ENCODE peak calls at places on chromosome 11, in seven cellular contexts. N is upper lobe of left lung, K is Panc1, J is HCT116, P is HepG2, D is K562, C is GM12878. Y is an unnamed sample.
A peak's percentile ranks its signal among the peaks of the same experiment; 100 is the strongest.

GRCh38 chr11:19633276-19633675 is 79.4 kb upstream of the NAV2 start:
- ATAC-seq in C (no peak), N (peak; percentile 65), D (no peak), J (no peak), P (no peak), K (peak; percentile 21), Y (peak; percentile 93)

GRCh38 chr11:79196950-79197349 is 243.9 kb downstream of the TENM4 start:
- ATAC-seq in C (no peak), K (no peak), P (no peak), N (no peak), J (no peak), D (no peak), Y (no peak)

GRCh38 chr11:101862410-101863233 is 52.2 kb upstream of the CEP126 start:
- ATAC-seq in P (peak; percentile 88), N (peak; percentile 45), K (peak; percentile 75), C (peak; percentile 46), J (peak; percentile 77), D (no peak), Y (peak; percentile 29)

GRCh38 chr11:12158926-12159325 is 48.5 kb downstream of the MICAL2 start:
- ATAC-seq in C (no peak), N (no peak), P (no peak), K (no peak), J (no peak), D (no peak), Y (no peak)

GRCh38 chr11:112593440-112593839 is 332.8 kb upstream of the PLET1 start:
- ATAC-seq in K (no peak), C (peak; percentile 55), P (no peak), N (no peak), J (no peak), D (no peak), Y (no peak)

GRCh38 chr11:84865791-84866535 is 761.2 kb downstream of the DLG2 start:
- ATAC-seq in N (no peak), C (no peak), P (no peak), D (no peak), J (no peak), K (no peak), Y (no peak)

GRCh38 chr11:4048340-4048739 is 46.3 kb upstream of the RRM1 start:
- ATAC-seq in K (no peak), D (no peak), C (no peak), J (no peak), N (no peak), P (no peak), Y (no peak)

GRCh38 chr11:62614275-62614674 is 1.2 kb downstream of the ROM1 start:
- ATAC-seq in D (peak; percentile 44), N (no peak), P (peak; percentile 2), J (peak; percentile 43), C (no peak), K (no peak), Y (no peak)

GRCh38 chr11:85627332-85627997 is at the start of gene DLG2:
- ATAC-seq in D (peak; percentile 6), P (peak; percentile 45), C (peak; percentile 2), N (peak; percentile 55), J (peak; percentile 8), K (peak; percentile 5), Y (peak; percentile 6)

GRCh38 chr11:120170741-120171261 is 32.9 kb upstream of the TRIM29 start:
- ATAC-seq in D (no peak), N (no peak), C (no peak), J (no peak), P (no peak), K (no peak), Y (no peak)

DNA sequence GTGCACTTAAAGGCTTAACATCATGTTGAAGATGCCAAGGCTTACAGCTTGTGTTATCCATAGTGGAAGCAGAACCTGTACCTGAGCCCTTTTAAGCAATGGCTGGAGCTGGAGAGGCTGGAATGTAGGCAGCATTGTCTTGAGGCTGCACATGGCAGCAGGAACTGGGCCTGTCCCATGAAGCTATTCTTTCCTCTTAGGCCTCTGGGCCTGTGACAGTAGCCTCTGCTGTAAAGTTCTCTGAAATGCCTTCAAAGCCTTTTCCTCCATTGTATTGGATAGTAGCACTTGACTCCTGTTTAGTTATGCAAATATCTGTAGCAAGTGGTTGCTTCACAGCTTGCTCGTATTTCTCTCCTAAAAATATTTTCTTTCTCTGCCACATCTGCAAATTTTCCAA is 127.4 kb upstream of the ANO5 start:
- ATAC-seq in D (no peak), C (no peak), N (no peak), J (no peak), P (no peak), K (no peak), Y (no peak)
- H3K9me3 ChIP-seq in D (no peaks in the 10 kb centered on the region), C (no peaks in the 10 kb centered on the region), N (no peaks in the 10 kb centered on the region), J (peaks cover 10% of the 10 kb centered on the region), P (peaks cover 41% of the 10 kb centered on the region), K (no peaks in the 10 kb centered on the region), Y (no peaks in the 10 kb centered on the region)

DNA sequence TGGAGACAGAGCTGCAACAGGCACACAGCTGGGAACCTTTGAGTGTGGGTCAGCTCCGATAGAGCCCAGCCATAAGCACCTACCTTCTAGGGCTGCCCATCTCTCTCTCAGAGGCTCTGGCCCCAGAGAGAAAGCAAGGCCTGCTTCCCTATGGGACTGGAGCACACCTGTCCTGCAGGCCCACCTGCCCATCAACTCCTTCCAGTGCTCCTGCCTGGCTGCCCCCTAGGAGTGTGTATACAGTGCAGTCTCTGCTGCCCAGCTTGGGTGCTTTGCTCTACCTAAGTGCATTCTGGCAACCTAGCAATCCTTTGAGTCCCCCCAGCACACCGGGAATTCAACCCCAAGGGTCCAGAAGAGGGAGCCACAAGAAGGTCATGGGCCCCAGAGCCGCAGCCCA is 21.0 kb downstream of the OR8G5 start:
- ATAC-seq in D (no peak), P (no peak), N (peak; percentile 21), K (no peak), J (no peak), C (no peak), Y (no peak)
- H3K27ac ChIP-seq in D (no peak overlapping the region), P (no peak overlapping the region), N (no peak overlapping the region), K (no peak overlapping the region), J (no peak overlapping the region), C (no peak overlapping the region), Y (no peak overlapping the region)

GRCh38 chr11:76980196-76980595 is 54.0 kb upstream of the B3GNT6 start:
- ATAC-seq in N (no peak), C (no peak), P (no peak), K (no peak), D (no peak), J (no peak), Y (no peak)
- TF ChIP-seq POLR2AphosphoS5 in N (no peak), C (no peak), P (no peak), K (no peak), D (no peak), J (no peak), Y (no peak)

DNA sequence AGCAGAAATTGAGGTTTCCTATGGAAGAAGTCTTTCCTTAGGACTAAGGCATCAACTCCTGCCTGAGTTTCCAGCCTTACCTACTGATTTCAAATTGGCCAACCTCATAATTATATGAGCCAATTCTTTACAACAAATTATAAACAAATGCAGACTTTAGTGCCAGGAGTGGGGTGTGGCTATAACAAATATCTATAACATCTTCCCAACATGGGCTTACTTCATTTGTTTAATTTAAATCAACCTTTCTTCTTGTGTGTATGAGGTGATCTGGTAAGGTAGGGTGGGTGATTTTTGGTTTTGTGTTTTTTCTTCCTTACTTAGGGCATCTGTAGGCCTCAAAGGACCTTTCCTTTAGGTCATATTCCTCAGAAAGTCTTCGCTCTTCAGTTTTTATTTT is 354.9 kb downstream of the SHANK2 start:
- ATAC-seq in P (no peak), J (no peak), D (no peak), C (no peak), N (no peak), K (no peak), Y (no peak)
- H3K9me3 ChIP-seq in P (no peaks in the 10 kb centered on the region), J (peaks cover 9% of the 10 kb centered on the region), D (peaks cover 1% of the 10 kb centered on the region), C (peaks cover 1% of the 10 kb centered on the region), N (peaks cover 12% of the 10 kb centered on the region), K (peaks cover 5% of the 10 kb centered on the region), Y (no peaks in the 10 kb centered on the region)

GRCh38 chr11:6656581-6656915 is 939 bp upstream of the DCHS1 start:
- ATAC-seq in C (no peak), J (no peak), P (no peak), N (no peak), D (no peak), K (no peak), Y (no peak)
- H3K27ac ChIP-seq in C (no peak overlapping the region), J (no peak overlapping the region), P (no peak overlapping the region), N (peak overlapping the region; percentile 85), D (no peak overlapping the region), K (no peak overlapping the region), Y (no peak overlapping the region)

DNA sequence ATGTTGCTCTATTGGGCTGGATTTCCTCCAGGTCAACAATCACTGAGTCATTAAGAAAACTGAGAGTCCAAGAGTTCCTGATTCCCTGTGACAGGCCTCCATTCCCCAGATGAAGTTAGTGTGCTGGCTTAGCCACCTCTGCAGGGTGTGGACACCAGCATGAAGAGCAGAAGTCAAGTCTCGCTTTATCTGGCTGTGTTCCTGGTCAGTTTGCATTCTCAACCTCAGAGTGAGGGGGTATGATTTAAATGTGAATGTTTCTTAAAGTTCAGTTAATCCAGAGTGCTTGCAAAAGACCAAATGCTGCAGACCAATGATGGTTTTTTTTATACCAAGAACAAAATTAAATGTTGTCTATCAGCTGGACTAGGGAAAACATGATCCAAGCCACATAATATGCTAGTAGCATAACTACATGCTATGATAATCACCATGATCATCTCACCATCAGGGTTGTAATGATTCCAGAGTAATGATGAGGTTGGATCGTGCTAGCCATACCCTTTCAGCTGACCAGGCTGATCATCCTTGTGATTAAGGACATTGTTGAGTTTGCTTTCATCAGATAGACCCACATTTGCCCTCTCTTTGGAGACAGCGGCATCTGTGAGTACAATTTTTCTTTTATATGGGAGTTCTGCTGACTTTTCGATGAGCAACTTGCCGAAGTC is 145.8 kb upstream of the ARHGAP20 start:
- ATAC-seq in N (peak; percentile 80), D (no peak), P (no peak), K (no peak), C (no peak), J (no peak), Y (peak; percentile 32)
- TF ChIP-seq POLR2AphosphoS5 in N (no peak), D (no peak), P (no peak), K (no peak), C (no peak), J (no peak), Y (peak; percentile 78)

GRCh38 chr11:54985731-54986130 is 276.2 kb upstream of the TRIM48 start:
- ATAC-seq in J (no peak), C (no peak), D (no peak), N (no peak), P (no peak), K (no peak), Y (no peak)
- H3K9me3 ChIP-seq in J (peaks cover 17% of the 10 kb centered on the region), C (no peaks in the 10 kb centered on the region), D (peaks cover 2% of the 10 kb centered on the region), N (peaks cover 46% of the 10 kb centered on the region), P (peaks cover 68% of the 10 kb centered on the region), K (no peaks in the 10 kb centered on the region), Y (peaks cover 91% of the 10 kb centered on the region)

DNA sequence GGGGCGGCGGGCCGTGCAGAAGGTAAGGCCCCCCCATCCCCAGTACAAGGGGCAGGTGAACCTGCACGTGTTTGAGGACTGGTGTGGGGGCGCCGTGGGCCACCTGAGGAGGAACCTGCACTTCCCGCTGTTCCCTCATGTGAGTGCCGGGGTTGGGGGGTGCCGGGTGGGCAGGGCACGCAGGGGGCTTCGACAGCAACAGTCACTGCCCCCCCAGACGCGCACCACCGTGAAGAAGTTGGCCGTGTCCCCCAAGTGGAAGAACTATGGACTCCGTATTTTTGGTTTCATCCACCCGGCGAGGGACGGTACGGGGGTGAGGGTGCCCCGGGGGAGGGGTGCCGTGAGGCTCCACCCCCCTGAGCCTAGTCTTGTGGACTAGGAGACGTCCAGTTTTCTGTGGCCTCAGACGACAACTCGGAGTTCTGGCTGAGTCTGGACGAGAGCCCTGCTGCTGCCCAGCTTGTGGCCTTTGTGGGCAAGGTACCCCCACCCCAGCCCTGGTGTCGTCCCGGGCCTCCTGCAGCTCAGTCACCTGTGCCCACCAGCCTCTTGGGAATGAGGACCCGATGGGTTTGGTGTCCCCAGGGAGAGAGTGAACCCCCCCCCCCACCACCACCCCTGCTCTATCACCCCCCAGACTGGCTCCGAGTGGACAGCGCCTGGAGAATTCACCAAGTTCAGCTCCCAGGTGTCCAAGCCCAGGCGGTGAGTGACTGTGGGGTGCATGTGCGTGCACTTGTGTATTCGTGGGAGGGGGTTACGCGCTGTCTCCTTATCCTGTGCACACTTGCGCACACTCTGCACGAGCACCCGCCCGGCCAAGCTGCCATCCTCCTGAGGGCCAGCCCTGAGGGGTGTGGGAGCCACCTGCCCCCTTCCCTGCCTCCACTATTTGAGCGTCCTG is 3.8 kb downstream of the B4GALNT4 start:
- ATAC-seq in P (no peak), N (no peak), J (no peak), K (no peak), D (no peak), C (no peak), Y (no peak)
- H3K27ac ChIP-seq in P (peak overlapping the region; percentile 75), N (no peak overlapping the region), J (no peak overlapping the region), K (no peak overlapping the region), D (no peak overlapping the region), C (no peak overlapping the region), Y (peak overlapping the region; percentile 35)

Y was measured in gastroesophageal sphincter.